ENCODE peak calls at places on chromosome 13, in nine cellular contexts. D is LHCN-M2; O is left cardiac atrium; A is activated CD4-positive, alpha-beta T cell treated with anti-CD3 and anti-CD28 coated beads, Interleukin-2, amount 10 ng/mL, durations not matched to agents 7 days and 5 days; F is choroid plexus epithelial cell; X is NCI-H2081; S is gastrocnemius medialis; B is NCI-H345; R is NCI-H2171 treated with DMSO at 0.1 percent for 48 hours. C is an unnamed sample.

GRCh38 chr13:88656751-88657150 is 985.6 kb downstream of the SLITRK5 start:
- DNase-seq in D (no peak), O (no peak), A (no peak), F (no peak), X (no peak), S (no peak), B (no peak), R (no peak), C (no peak)

GRCh38 chr13:71751074-71751473 is 115.9 kb downstream of the DACH1 start:
- DNase-seq in D (no peak), O (no peak), A (no peak), F (no peak), X (peak), S (no peak), B (peak), R (peak), C (no peak)

GRCh38 chr13:50892162-50892944 is 17.2 kb upstream of the RNASEH2B start:
- DNase-seq in D (no peak), O (no peak), A (peak), F (no peak), X (no peak), S (no peak), B (no peak), R (no peak), C (no peak)

GRCh38 chr13:99103536-99103935 is 97.1 kb upstream of the UBAC2 start:
- DNase-seq in D (peak), O (no peak), A (no peak), F (peak), X (peak), S (no peak), B (no peak), R (peak), C (no peak)

GRCh38 chr13:97005631-97006262 is 11.5 kb upstream of the OXGR1 start:
- DNase-seq in D (peak), O (no peak), A (no peak), F (peak), X (no peak), S (no peak), B (no peak), R (no peak), C (no peak)

GRCh38 chr13:113581871-113582270 is 2.7 kb upstream of the TFDP1 start:
- DNase-seq in D (no peak), O (no peak), A (no peak), F (no peak), X (no peak), S (no peak), B (no peak), R (no peak), C (no peak)

GRCh38 chr13:25945596-25945995 is 106.2 kb downstream of the SHISA2 start:
- DNase-seq in D (peak), O (no peak), A (no peak), F (peak), X (no peak), S (no peak), B (no peak), R (no peak), C (no peak)

GRCh38 chr13:110257408-110257807 is 49.5 kb downstream of the COL4A1 start:
- DNase-seq in D (no peak), O (no peak), A (no peak), F (no peak), X (no peak), S (no peak), B (no peak), R (no peak), C (no peak)

GRCh38 chr13:102117175-102117830 is 284.5 kb downstream of the FGF14 start:
- DNase-seq in D (no peak), O (no peak), A (no peak), F (no peak), X (no peak), S (no peak), B (no peak), R (peak), C (no peak)

GRCh38 chr13:49652691-49653305 is 24.5 kb downstream of the ARL11 start:
- DNase-seq in D (peak), O (no peak), A (peak), F (peak), X (peak), S (peak), B (no peak), R (peak), C (no peak)

GRCh38 chr13:94617389-94618000 is 15.8 kb downstream of the GPR180 start:
- DNase-seq in D (no peak), O (no peak), A (peak), F (peak), X (peak), S (no peak), B (peak), R (peak), C (no peak)

GRCh38 chr13:67554296-67554695 is 324.2 kb upstream of the PCDH9 start:
- DNase-seq in D (peak), O (no peak), A (no peak), F (peak), X (no peak), S (no peak), B (no peak), R (no peak), C (no peak)

GRCh38 chr13:50518791-50519201 is 324.7 kb downstream of the DLEU7 start:
- DNase-seq in D (no peak), O (peak), A (no peak), F (no peak), X (no peak), S (peak), B (no peak), R (no peak), C (no peak)

GRCh38 chr13:94233831-94234230 is 245.7 kb downstream of the DCT start:
- DNase-seq in D (no peak), O (no peak), A (no peak), F (peak), X (no peak), S (no peak), B (no peak), R (no peak), C (no peak)

GRCh38 chr13:103663996-103664395 is 597.8 kb upstream of the SLC10A2 start:
- DNase-seq in D (no peak), O (no peak), A (no peak), F (no peak), X (peak), S (no peak), B (no peak), R (no peak), C (no peak)

GRCh38 chr13:75986818-75987217 is 350.7 kb downstream of the LMO7 start:
- DNase-seq in D (no peak), O (no peak), A (no peak), F (no peak), X (no peak), S (no peak), B (no peak), R (peak), C (no peak)

GRCh38 chr13:89163081-89163480 is 1491.9 kb downstream of the SLITRK5 start:
- DNase-seq in D (no peak), O (no peak), A (no peak), F (no peak), X (no peak), S (no peak), B (no peak), R (peak), C (no peak)

GRCh38 chr13:43872181-43872580 is 7.4 kb downstream of the CCDC122 start:
- DNase-seq in D (no peak), O (no peak), A (no peak), F (no peak), X (no peak), S (no peak), B (no peak), R (no peak), C (no peak)

GRCh38 chr13:112689498-112690241 is at the start of gene ATP11A:
- DNase-seq in D (peak), O (peak), A (peak), F (peak), X (peak), S (peak), B (peak), R (peak), C (peak)

GRCh38 chr13:30847697-30848307 is 58.3 kb upstream of the MEDAG start:
- DNase-seq in D (peak), O (no peak), A (no peak), F (peak), X (no peak), S (no peak), B (no peak), R (no peak), C (peak)

GRCh38 chr13:54733639-54734038 is 1705.0 kb downstream of the OLFM4 start:
- DNase-seq in D (no peak), O (no peak), A (no peak), F (no peak), X (peak), S (no peak), B (no peak), R (peak), C (no peak)

GRCh38 chr13:80753951-80754350 is 413.0 kb upstream of the SPRY2 start:
- DNase-seq in D (peak), O (no peak), A (no peak), F (peak), X (no peak), S (no peak), B (no peak), R (peak), C (no peak)

GRCh38 chr13:113110048-113110851 is 4.7 kb downstream of the F7 start:
- DNase-seq in D (no peak), O (peak), A (no peak), F (peak), X (no peak), S (no peak), B (no peak), R (no peak), C (no peak)

GRCh38 chr13:67117010-67117550 is 113.1 kb downstream of the PCDH9 start:
- DNase-seq in D (no peak), O (no peak), A (no peak), F (no peak), X (no peak), S (no peak), B (no peak), R (no peak), C (no peak)

GRCh38 chr13:27599096-27599495 is 21.2 kb downstream of the LNX2 start:
- DNase-seq in D (no peak), O (no peak), A (no peak), F (no peak), X (no peak), S (no peak), B (no peak), R (no peak), C (no peak)

GRCh38 chr13:91520952-91521351 is 122.5 kb downstream of the GPC5 start:
- DNase-seq in D (no peak), O (no peak), A (no peak), F (peak), X (peak), S (no peak), B (peak), R (peak), C (no peak)